ENCODE peak calls at places on chromosomes 6 and 20, in six cellular contexts. G is upper lobe of right lung; N is CD8-positive, alpha-beta T cell; K is fibroblast of lung; E is hepatocyte; S is tibial nerve. F is an unnamed sample. For H3K4me1, the result is how much of the 10 kb centered on the place peaks cover.

GRCh38 chr6:39880521-39881048 is 53.7 kb downstream of the MOCS1 start:
- DNase-seq in G (no peak), N (no peak), K (no peak), E (no peak), S (no peak), F (no peak)

GRCh38 chr20:62814709-62815065 is 2.2 kb upstream of the COL9A3 start:
- DNase-seq in G (no peak), N (no peak), K (no peak), E (no peak), S (no peak), F (no peak)

GRCh38 chr20:63567382-63568169 is 6.5 kb downstream of the HELZ2 start:
- DNase-seq in G (peak), N (peak), K (no peak), E (no peak), S (no peak), F (peak)

GRCh38 chr20:29497261-29497671 is 1760.2 kb upstream of the DEFB115 start:
- DNase-seq in G (peak), N (peak), K (no peak), E (no peak), S (no peak), F (peak)

GRCh38 chr20:44187054-44187762 is at the start of gene JPH2:
- DNase-seq in G (no peak), N (no peak), K (peak), E (peak), S (no peak), F (no peak)

GRCh38 chr20:24917797-24918578 is 31.1 kb upstream of the CST7 start:
- DNase-seq in G (peak), N (peak), K (peak), E (peak), S (peak), F (peak)

GRCh38 chr6:139369568-139370046 is 4.8 kb downstream of the CITED2 start:
- DNase-seq in G (no peak), N (no peak), K (peak), E (peak), S (no peak), F (no peak)

GRCh38 chr6:43943781-43944250 is 173.8 kb downstream of the VEGFA start:
- DNase-seq in G (peak), N (no peak), K (peak), E (no peak), S (no peak), F (no peak)

GRCh38 chr20:10842116-10842515 is 168.3 kb upstream of the JAG1 start:
- DNase-seq in G (no peak), N (no peak), K (no peak), E (no peak), S (no peak), F (no peak)

GRCh38 chr6:36616888-36617521 is 22.8 kb downstream of the SRSF3 start:
- DNase-seq in G (peak), N (no peak), K (peak), E (no peak), S (no peak), F (peak)

GRCh38 chr6:166616261-166617226 is 10.5 kb downstream of the RPS6KA2 start:
- DNase-seq in G (no peak), N (no peak), K (no peak), E (no peak), S (no peak), F (no peak)
- H3K4me1 ChIP-seq in G (half or more), N (under half), K (under half), E (under half), S (under half), F (under half)

GRCh38 chr6:72623808-72624207 is 1.9 kb downstream of the KCNQ5 start:
- DNase-seq in G (no peak), N (no peak), K (no peak), E (no peak), S (no peak), F (no peak)

GRCh38 chr6:72622094-72622540 is 253 bp downstream of the KCNQ5 start:
- DNase-seq in G (peak), N (peak), K (peak), E (peak), S (no peak), F (peak)

GRCh38 chr6:72620866-72621242 is 1.0 kb upstream of the KCNQ5 start:
- DNase-seq in G (no peak), N (peak), K (no peak), E (no peak), S (no peak), F (peak)

GRCh38 chr6:72619883-72620696 is 1.8 kb upstream of the KCNQ5 start:
- DNase-seq in G (peak), N (peak), K (peak), E (peak), S (no peak), F (peak)

GRCh38 chr6:72621243-72622093 is at the start of gene KCNQ5:
- DNase-seq in G (no peak), N (peak), K (peak), E (peak), S (no peak), F (no peak)
- H3K27ac ChIP-seq in G (no peak), N (peak), K (peak), E (no peak), S (no peak), F (no peak)

DNA sequence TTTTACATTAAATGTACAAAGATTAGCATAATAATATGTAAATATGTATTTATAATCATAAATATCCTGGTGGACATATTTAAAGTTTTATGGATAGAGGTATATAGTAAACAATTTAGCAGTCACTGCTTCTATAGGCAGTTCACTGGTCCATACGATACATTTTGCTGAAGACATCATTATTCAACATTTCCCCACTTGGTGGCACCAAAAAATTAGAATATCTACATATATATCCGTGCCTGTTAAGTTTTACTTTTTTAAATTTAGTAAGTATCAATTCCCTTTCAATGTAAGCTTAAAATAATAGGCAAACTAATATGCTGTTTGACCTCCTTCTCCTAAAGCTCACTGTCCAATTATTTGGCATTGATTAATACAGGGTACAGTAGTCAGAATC is 64.2 kb downstream of the LMBRD1 start:
- DNase-seq in G (no peak), N (no peak), K (no peak), E (peak), S (no peak), F (no peak)
- TF ChIP-seq CTCF in G (no peak), N (peak), K (no peak), E (peak), S (no peak), F (no peak)

GRCh38 chr6:108166664-108167448 is 1.0 kb downstream of the NR2E1 start:
- DNase-seq in G (no peak), N (no peak), K (no peak), E (no peak), S (no peak), F (peak)

GRCh38 chr6:108168501-108168979 is 2.7 kb downstream of the NR2E1 start:
- DNase-seq in G (peak), N (no peak), K (peak), E (peak), S (no peak), F (no peak)

GRCh38 chr6:108168980-108169800 is 3.4 kb downstream of the NR2E1 start:
- DNase-seq in G (no peak), N (no peak), K (no peak), E (no peak), S (no peak), F (peak)

GRCh38 chr6:108167449-108167903 is 1.7 kb downstream of the NR2E1 start:
- DNase-seq in G (no peak), N (no peak), K (no peak), E (no peak), S (no peak), F (peak)

GRCh38 chr6:108168026-108168463 is 2.2 kb downstream of the NR2E1 start:
- DNase-seq in G (no peak), N (no peak), K (no peak), E (no peak), S (no peak), F (no peak)
- H3K4me1 ChIP-seq in G (half or more), N (under half), K (under half), E (under half), S (under half), F (under half)

GRCh38 chr20:37270586-37271420 is 9.2 kb upstream of the GHRH start:
- DNase-seq in G (no peak), N (no peak), K (peak), E (no peak), S (no peak), F (no peak)
- H3K27ac ChIP-seq in G (peak), N (no peak), K (no peak), E (no peak), S (no peak), F (peak)